ENCODE peak calls at places on chromosomes 7 and 10, in eight cellular contexts. M is KG1, H is left ventricle myocardium inferior, X is bronchial epithelial cell, A is coronary artery, Z is T-helper 9 cell, Y is sciatic nerve, I is endothelial cell. K is an unnamed sample.

GRCh38 chr7:42222891-42223290 is 14.1 kb downstream of the GLI3 start:
- DNase-seq in M (no peak), H (no peak), X (no peak), A (no peak), Z (no peak), Y (no peak), I (no peak), K (no peak)

GRCh38 chr7:87058739-87059524 is 522 bp downstream of the ELAPOR2 start:
- DNase-seq in M (no peak), H (no peak), X (no peak), A (no peak), Z (peak), Y (peak), I (peak), K (peak)

GRCh38 chr7:37382546-37383088 is 66.0 kb downstream of the ELMO1 start:
- DNase-seq in M (no peak), H (no peak), X (no peak), A (no peak), Z (no peak), Y (no peak), I (no peak), K (no peak)

GRCh38 chr10:102312683-102313082 is 67.4 kb downstream of the GBF1 start:
- DNase-seq in M (no peak), H (no peak), X (peak), A (no peak), Z (no peak), Y (no peak), I (no peak), K (no peak)

GRCh38 chr7:1101580-1102431 is 13.9 kb downstream of the GPER1 start:
- DNase-seq in M (no peak), H (no peak), X (no peak), A (no peak), Z (no peak), Y (no peak), I (no peak), K (no peak)

GRCh38 chr7:2166625-2167280 is 66.0 kb downstream of the MAD1L1 start:
- DNase-seq in M (no peak), H (no peak), X (no peak), A (peak), Z (no peak), Y (no peak), I (no peak), K (no peak)

GRCh38 chr10:28664369-28664740 is 13.0 kb upstream of the BAMBI start:
- DNase-seq in M (no peak), H (no peak), X (no peak), A (no peak), Z (no peak), Y (no peak), I (no peak), K (no peak)

GRCh38 chr7:45701701-45702460 is 127.7 kb downstream of the ADCY1 start:
- DNase-seq in M (no peak), H (no peak), X (no peak), A (peak), Z (no peak), Y (peak), I (no peak), K (peak)

GRCh38 chr7:87395442-87396020 is 50.1 kb downstream of the CROT start:
- DNase-seq in M (no peak), H (no peak), X (no peak), A (no peak), Z (no peak), Y (no peak), I (no peak), K (no peak)

GRCh38 chr10:30774281-30774680 is 144.7 kb upstream of the LYZL2 start:
- DNase-seq in M (no peak), H (no peak), X (no peak), A (no peak), Z (no peak), Y (no peak), I (no peak), K (no peak)

GRCh38 chr7:17623546-17624185 is 316.6 kb downstream of the SNX13 start:
- DNase-seq in M (no peak), H (no peak), X (no peak), A (no peak), Z (no peak), Y (no peak), I (no peak), K (no peak)

GRCh38 chr10:100509241-100509640 is 10.4 kb downstream of the SEC31B start:
- DNase-seq in M (no peak), H (no peak), X (no peak), A (no peak), Z (no peak), Y (no peak), I (no peak), K (no peak)

GRCh38 chr7:101932053-101932452 is 114.6 kb downstream of the CUX1 start:
- DNase-seq in M (no peak), H (no peak), X (no peak), A (no peak), Z (no peak), Y (no peak), I (no peak), K (no peak)

GRCh38 chr7:40647719-40648118 is 512.9 kb downstream of the SUGCT start:
- DNase-seq in M (no peak), H (no peak), X (no peak), A (no peak), Z (no peak), Y (no peak), I (no peak), K (no peak)

GRCh38 chr7:1192171-1192676 is 32.2 kb upstream of the ZFAND2A start:
- DNase-seq in M (peak), H (no peak), X (peak), A (no peak), Z (no peak), Y (no peak), I (peak), K (no peak)

GRCh38 chr7:108235451-108236061 is 105.4 kb upstream of the LAMB4 start:
- DNase-seq in M (no peak), H (no peak), X (peak), A (no peak), Z (no peak), Y (no peak), I (no peak), K (no peak)

GRCh38 chr7:121557034-121557892 is 161.2 kb upstream of the FAM3C start:
- DNase-seq in M (no peak), H (no peak), X (peak), A (no peak), Z (no peak), Y (no peak), I (no peak), K (no peak)

GRCh38 chr7:130940907-130941306 is 206.9 kb upstream of the KLF14 start:
- DNase-seq in M (no peak), H (no peak), X (no peak), A (no peak), Z (no peak), Y (no peak), I (no peak), K (no peak)

GRCh38 chr7:25886387-25887240 is 265.4 kb upstream of the NFE2L3 start:
- DNase-seq in M (no peak), H (no peak), X (no peak), A (no peak), Z (no peak), Y (no peak), I (no peak), K (no peak)

GRCh38 chr7:93923946-93924345 is 2.4 kb downstream of the GNG11 start:
- DNase-seq in M (no peak), H (no peak), X (no peak), A (no peak), Z (no peak), Y (no peak), I (no peak), K (no peak)

GRCh38 chr10:3946234-3947229 is 161.5 kb upstream of the KLF6 start:
- DNase-seq in M (no peak), H (no peak), X (peak), A (no peak), Z (no peak), Y (no peak), I (no peak), K (no peak)

GRCh38 chr10:61784354-61785131 is 117.0 kb upstream of the ARID5B start:
- DNase-seq in M (no peak), H (no peak), X (no peak), A (no peak), Z (no peak), Y (no peak), I (no peak), K (no peak)

GRCh38 chr10:43863859-43864591 is 215.3 kb upstream of the ZNF32 start:
- DNase-seq in M (no peak), H (peak), X (no peak), A (peak), Z (no peak), Y (peak), I (no peak), K (no peak)

GRCh38 chr7:38448842-38449241 is 175.4 kb upstream of the TARP start:
- DNase-seq in M (no peak), H (no peak), X (peak), A (no peak), Z (no peak), Y (no peak), I (no peak), K (no peak)

GRCh38 chr7:79244482-79244881 is 209.0 kb downstream of the MAGI2 start:
- DNase-seq in M (no peak), H (no peak), X (no peak), A (no peak), Z (no peak), Y (no peak), I (no peak), K (no peak)

GRCh38 chr7:41169307-41169706 is 533.6 kb downstream of the INHBA start:
- DNase-seq in M (no peak), H (no peak), X (peak), A (no peak), Z (no peak), Y (no peak), I (no peak), K (no peak)

GRCh38 chr10:88728107-88728763 is 22.2 kb downstream of the LIPK start:
- DNase-seq in M (no peak), H (no peak), X (no peak), A (no peak), Z (no peak), Y (no peak), I (peak), K (no peak)

GRCh38 chr7:131111-132094 is 61.0 kb upstream of the FAM20C start:
- DNase-seq in M (no peak), H (peak), X (no peak), A (no peak), Z (no peak), Y (no peak), I (no peak), K (no peak)

GRCh38 chr10:76643465-76643864 is 994.1 kb downstream of the KCNMA1 start:
- DNase-seq in M (no peak), H (peak), X (no peak), A (no peak), Z (no peak), Y (peak), I (no peak), K (peak)

GRCh38 chr7:27101906-27102577 is 441 bp downstream of the HOXA2 start:
- DNase-seq in M (no peak), H (no peak), X (no peak), A (no peak), Z (no peak), Y (no peak), I (no peak), K (no peak)

GRCh38 chr10:17506390-17506789 is 52.0 kb upstream of the ST8SIA6 start:
- DNase-seq in M (peak), H (no peak), X (no peak), A (no peak), Z (no peak), Y (no peak), I (no peak), K (no peak)

GRCh38 chr7:1757601-1758000 is 87.5 kb downstream of the ELFN1 start:
- DNase-seq in M (no peak), H (no peak), X (no peak), A (no peak), Z (no peak), Y (no peak), I (no peak), K (no peak)

GRCh38 chr7:141053626-141054025 is 20.2 kb upstream of the TMEM178B start:
- DNase-seq in M (no peak), H (no peak), X (no peak), A (no peak), Z (peak), Y (no peak), I (no peak), K (no peak)

GRCh38 chr10:11578802-11579255 is 32.6 kb downstream of the USP6NL start:
- DNase-seq in M (no peak), H (no peak), X (no peak), A (no peak), Z (no peak), Y (no peak), I (no peak), K (no peak)

GRCh38 chr7:111561659-111561908 is 708 bp downstream of the IMMP2L start:
- DNase-seq in M (peak), H (no peak), X (no peak), A (no peak), Z (no peak), Y (no peak), I (no peak), K (no peak)

GRCh38 chr10:119020627-119020946 is 8.9 kb upstream of the NANOS1 start:
- DNase-seq in M (no peak), H (no peak), X (peak), A (no peak), Z (no peak), Y (no peak), I (no peak), K (no peak)

GRCh38 chr10:22345301-22346086 is at the start of gene SPAG6:
- DNase-seq in M (no peak), H (peak), X (no peak), A (no peak), Z (peak), Y (peak), I (peak), K (no peak)

GRCh38 chr10:43355749-43356371 is 15.6 kb upstream of the FXYD4 start:
- DNase-seq in M (no peak), H (no peak), X (peak), A (no peak), Z (no peak), Y (no peak), I (no peak), K (no peak)

GRCh38 chr10:49627644-49628247 is 13.9 kb downstream of the CHAT start:
- DNase-seq in M (no peak), H (no peak), X (no peak), A (no peak), Z (no peak), Y (peak), I (no peak), K (peak)

GRCh38 chr10:122487231-122487765 is 25.9 kb downstream of the HTRA1 start:
- DNase-seq in M (no peak), H (no peak), X (peak), A (no peak), Z (no peak), Y (no peak), I (no peak), K (no peak)